ENCODE peak calls at places on chromosomes 12 and 14, in nine cellular contexts. L, D, Q, S, E, O, A, I and T are unnamed samples.

GRCh38 chr12:112314981-112315380 is 67.2 kb downstream of the HECTD4 start:
- DNase-seq in L (no peak), D (peak), Q (no peak), S (no peak), E (peak), O (no peak), A (no peak), I (no peak), T (no peak)

GRCh38 chr14:89750206-89750867 is 204.2 kb downstream of the EFCAB11 start:
- DNase-seq in L (no peak), D (no peak), Q (no peak), S (no peak), E (peak), O (peak), A (no peak), I (no peak), T (peak)

GRCh38 chr14:94964181-94964580 is 193.1 kb downstream of the DICER1 start:
- DNase-seq in L (no peak), D (no peak), Q (no peak), S (no peak), E (no peak), O (no peak), A (no peak), I (no peak), T (no peak)

GRCh38 chr12:116498471-116498870 is 60.7 kb upstream of the MAP1LC3B2 start:
- DNase-seq in L (no peak), D (no peak), Q (no peak), S (peak), E (no peak), O (no peak), A (no peak), I (no peak), T (peak)

GRCh38 chr14:99252443-99252939 is 19.5 kb downstream of the BCL11B start:
- DNase-seq in L (no peak), D (no peak), Q (no peak), S (no peak), E (no peak), O (no peak), A (no peak), I (no peak), T (no peak)

GRCh38 chr14:63323148-63323547 is 4.4 kb upstream of the GPHB5 start:
- DNase-seq in L (no peak), D (peak), Q (no peak), S (no peak), E (no peak), O (no peak), A (no peak), I (no peak), T (no peak)

GRCh38 chr12:105239304-105239703 is 3.3 kb upstream of the APPL2 start:
- DNase-seq in L (no peak), D (no peak), Q (no peak), S (no peak), E (no peak), O (no peak), A (no peak), I (no peak), T (no peak)

GRCh38 chr12:49979061-49979586 is 6.4 kb downstream of the AQP6 start:
- DNase-seq in L (no peak), D (no peak), Q (no peak), S (no peak), E (no peak), O (no peak), A (peak), I (no peak), T (no peak)

GRCh38 chr12:131980263-131980662 is 30.5 kb downstream of the EP400 start:
- DNase-seq in L (no peak), D (no peak), Q (no peak), S (no peak), E (peak), O (peak), A (no peak), I (no peak), T (peak)

GRCh38 chr14:69392481-69392880 is 5.6 kb downstream of the ERH start:
- DNase-seq in L (no peak), D (no peak), Q (no peak), S (no peak), E (no peak), O (no peak), A (no peak), I (no peak), T (no peak)

GRCh38 chr12:101792046-101792931 is 38.5 kb downstream of the GNPTAB start:
- DNase-seq in L (no peak), D (no peak), Q (no peak), S (no peak), E (peak), O (no peak), A (no peak), I (no peak), T (peak)

GRCh38 chr12:46617167-46617566 is 208.6 kb downstream of the SLC38A4 start:
- DNase-seq in L (peak), D (no peak), Q (peak), S (no peak), E (peak), O (peak), A (no peak), I (no peak), T (peak)

GRCh38 chr14:106210650-106211049 is 684.3 kb downstream of the TMEM121 start:
- DNase-seq in L (no peak), D (no peak), Q (no peak), S (no peak), E (no peak), O (no peak), A (no peak), I (no peak), T (no peak)

GRCh38 chr14:95321201-95321600 is 1.5 kb upstream of the CLMN start:
- DNase-seq in L (no peak), D (no peak), Q (no peak), S (no peak), E (no peak), O (no peak), A (no peak), I (no peak), T (no peak)

GRCh38 chr12:132825089-132825488 is 3.6 kb downstream of the GOLGA3 start:
- DNase-seq in L (no peak), D (no peak), Q (no peak), S (no peak), E (no peak), O (no peak), A (no peak), I (no peak), T (no peak)

GRCh38 chr14:34496679-34497513 is 34.9 kb upstream of the SPTSSA start:
- DNase-seq in L (no peak), D (peak), Q (peak), S (peak), E (peak), O (peak), A (no peak), I (peak), T (peak)

GRCh38 chr14:72812292-72812851 is 81.5 kb downstream of the DPF3 start:
- DNase-seq in L (no peak), D (peak), Q (peak), S (no peak), E (no peak), O (no peak), A (peak), I (peak), T (no peak)

GRCh38 chr14:80202888-80203562 is 8.3 kb downstream of the DIO2 start:
- DNase-seq in L (no peak), D (no peak), Q (no peak), S (peak), E (no peak), O (no peak), A (no peak), I (peak), T (no peak)

GRCh38 chr14:34252227-34252626 is 209.8 kb downstream of the SPTSSA start:
- DNase-seq in L (no peak), D (peak), Q (no peak), S (no peak), E (peak), O (no peak), A (no peak), I (no peak), T (no peak)

GRCh38 chr12:5318874-5319273 is 113.0 kb upstream of the NTF3 start:
- DNase-seq in L (no peak), D (peak), Q (no peak), S (no peak), E (peak), O (peak), A (no peak), I (no peak), T (peak)

GRCh38 chr12:6953417-6954315 is 2.5 kb downstream of the PTPN6 start:
- DNase-seq in L (peak), D (no peak), Q (no peak), S (peak), E (peak), O (no peak), A (no peak), I (no peak), T (no peak)

GRCh38 chr14:90599339-90599738 is 202.5 kb downstream of the CALM1 start:
- DNase-seq in L (no peak), D (no peak), Q (no peak), S (no peak), E (no peak), O (no peak), A (no peak), I (no peak), T (no peak)

GRCh38 chr12:1542599-1542998 is 51.8 kb downstream of the FBXL14 start:
- DNase-seq in L (no peak), D (no peak), Q (no peak), S (no peak), E (no peak), O (no peak), A (no peak), I (no peak), T (no peak)

GRCh38 chr12:1540690-1541089 is 53.7 kb downstream of the FBXL14 start:
- DNase-seq in L (no peak), D (peak), Q (no peak), S (no peak), E (no peak), O (no peak), A (no peak), I (no peak), T (peak)

GRCh38 chr12:1546931-1547640 is 47.3 kb downstream of the FBXL14 start:
- DNase-seq in L (no peak), D (no peak), Q (no peak), S (no peak), E (no peak), O (no peak), A (no peak), I (no peak), T (no peak)

DNA sequence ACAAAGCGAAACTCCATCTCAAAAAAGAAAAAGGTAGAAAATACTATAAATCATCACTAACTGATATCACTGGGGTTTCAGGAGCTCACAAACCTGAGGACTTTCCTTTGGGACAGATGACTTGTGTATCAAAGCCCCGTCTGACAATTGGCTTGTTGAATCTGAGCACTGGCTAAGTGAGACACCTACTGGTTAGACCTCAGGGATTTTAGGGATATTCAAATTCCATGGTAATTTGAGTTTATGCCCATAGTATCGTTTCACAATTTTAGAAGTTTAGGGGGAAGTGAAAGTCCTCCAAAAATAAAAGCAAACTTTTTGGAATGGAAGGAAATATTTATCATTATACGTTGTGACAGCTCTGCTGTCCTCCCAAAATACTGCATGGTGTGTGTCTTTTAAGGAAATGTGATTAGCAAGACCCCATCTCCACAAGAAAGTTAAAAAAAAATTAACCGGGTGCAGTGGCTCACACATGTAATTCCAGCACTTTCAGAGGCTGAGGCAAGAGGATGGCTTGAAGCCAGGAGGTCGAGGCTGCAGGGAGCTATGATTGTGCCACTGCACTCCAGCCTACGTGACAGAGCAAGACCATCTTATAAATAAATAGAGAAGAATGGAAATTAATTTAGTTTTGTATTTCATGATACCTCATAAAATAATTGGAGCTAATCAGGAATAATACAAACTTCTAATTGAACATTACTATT is 49.2 kb downstream of the FBXL14 start:
- DNase-seq in L (no peak), D (no peak), Q (no peak), S (peak), E (peak), O (peak), A (no peak), I (no peak), T (peak)
- TF ChIP-seq CTCF in L (no peak), D (peak), Q (no peak), S (peak), E (peak), O (peak), A (no peak), I (no peak), T (peak)

GRCh38 chr14:29857545-29857944 is 70.1 kb downstream of the PRKD1 start:
- DNase-seq in L (peak), D (no peak), Q (no peak), S (no peak), E (peak), O (no peak), A (no peak), I (no peak), T (no peak)
- H3K4me3 ChIP-seq in L (peak), D (no peak), Q (no peak), S (no peak), E (no peak), O (no peak), A (no peak), I (no peak), T (no peak)

DNA sequence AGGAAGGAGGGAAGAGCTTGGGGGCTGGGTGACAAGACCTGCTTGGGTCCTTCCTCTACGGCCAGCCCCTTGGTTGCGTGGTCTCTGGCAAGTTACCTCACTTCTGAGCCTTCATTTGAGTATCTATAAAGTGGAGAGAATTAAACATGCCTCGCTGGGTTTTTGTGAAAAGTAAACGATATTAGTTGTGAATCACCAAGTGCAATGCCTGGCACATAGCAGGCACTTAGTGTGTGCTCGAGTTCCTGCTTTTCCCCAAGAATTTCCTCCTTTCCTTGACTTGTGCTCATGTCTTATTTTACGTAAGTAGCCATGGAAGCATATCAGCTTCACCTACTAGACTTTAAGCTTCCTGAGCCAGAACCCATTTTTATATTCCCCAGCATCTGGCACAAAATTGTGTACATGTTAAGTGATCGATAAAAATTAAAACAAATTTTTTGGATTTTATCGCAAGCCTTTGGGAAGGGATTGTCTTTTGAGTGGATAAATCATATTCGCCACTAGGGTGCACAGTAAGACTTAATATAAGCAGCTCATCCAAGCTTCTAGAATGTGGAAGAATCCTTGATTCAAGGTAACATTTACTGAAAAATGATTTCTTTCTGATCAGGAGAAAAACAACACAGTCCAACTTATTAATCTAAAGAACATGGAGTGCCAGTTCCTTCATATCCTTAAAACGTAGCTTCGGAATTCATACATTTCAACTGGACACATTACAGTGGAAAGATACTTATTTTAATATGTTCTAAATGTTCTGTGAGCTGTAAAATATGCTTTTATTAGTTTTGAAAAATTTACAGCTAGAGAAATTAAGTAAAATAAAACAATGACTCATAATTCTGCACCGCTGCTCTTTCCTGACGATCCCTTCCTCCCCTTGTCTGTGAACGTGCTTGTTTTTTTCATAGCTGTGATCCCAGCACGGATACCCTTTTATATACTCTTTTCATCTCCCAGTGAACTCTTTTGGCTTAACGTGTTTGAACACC is 62.0 kb downstream of the SLC25A47 start:
- DNase-seq in L (no peak), D (peak), Q (no peak), S (peak), E (peak), O (peak), A (no peak), I (peak), T (peak)
- TF ChIP-seq CTCF in L (peak), D (peak), Q (peak), S (peak), E (peak), O (peak), A (peak), I (peak), T (peak)

DNA sequence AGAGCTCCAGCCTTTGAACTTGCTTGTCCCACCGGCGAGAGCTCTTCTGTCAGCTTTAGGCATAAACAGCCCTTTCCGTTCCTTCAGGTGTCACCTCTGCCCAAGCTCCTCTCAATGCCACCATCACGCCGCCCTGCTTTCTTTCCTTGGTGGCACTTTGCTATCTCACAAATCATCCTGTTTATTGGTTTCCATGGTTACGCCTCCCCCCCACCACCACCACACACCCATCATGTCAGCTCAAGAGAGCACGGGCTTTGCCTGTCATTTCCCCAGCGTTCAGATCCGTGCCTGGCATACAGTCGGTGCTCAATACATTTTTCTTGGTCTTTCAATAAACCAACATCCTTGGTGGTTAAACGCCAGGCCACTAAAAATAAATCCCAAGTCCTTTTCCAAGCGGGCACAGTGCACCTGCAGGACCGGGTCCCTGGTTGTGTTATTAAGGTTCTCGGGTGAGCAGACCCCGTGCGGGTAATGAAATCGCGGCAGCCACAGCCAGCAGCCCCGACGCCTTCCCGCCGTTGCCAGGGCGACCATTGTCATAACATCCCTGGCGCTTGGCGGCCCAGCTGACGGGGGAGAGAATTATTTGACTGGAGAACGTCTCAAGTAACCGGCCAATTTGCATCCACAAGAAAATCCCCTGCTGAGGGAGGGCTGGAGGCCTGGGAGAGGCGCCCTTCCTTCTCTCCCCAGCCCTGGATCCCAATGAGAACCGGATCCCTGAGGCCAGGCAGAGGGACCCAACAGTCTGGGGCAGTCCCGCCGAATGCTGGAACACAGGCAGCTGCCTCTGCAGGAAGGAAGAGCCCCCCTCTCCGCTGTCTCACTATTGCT is 92.9 kb downstream of the KSR2 start:
- DNase-seq in L (no peak), D (no peak), Q (no peak), S (peak), E (peak), O (peak), A (no peak), I (peak), T (no peak)
- H3K4me3 ChIP-seq in L (no peak), D (no peak), Q (no peak), S (no peak), E (no peak), O (no peak), A (peak), I (peak), T (no peak)

GRCh38 chr12:30515351-30515750 is 180.3 kb downstream of the IPO8 start:
- DNase-seq in L (no peak), D (no peak), Q (no peak), S (peak), E (peak), O (peak), A (no peak), I (peak), T (peak)
- TF ChIP-seq CTCF in L (no peak), D (no peak), Q (no peak), S (peak), E (peak), O (peak), A (no peak), I (peak), T (peak)

GRCh38 chr14:24292118-24292807 is 7.3 kb downstream of the DHRS1 start:
- DNase-seq in L (no peak), D (no peak), Q (no peak), S (no peak), E (no peak), O (no peak), A (no peak), I (no peak), T (no peak)
- H3K4me3 ChIP-seq in L (no peak), D (no peak), Q (no peak), S (no peak), E (no peak), O (no peak), A (no peak), I (no peak), T (no peak)

GRCh38 chr12:12405882-12406281 is 49.0 kb downstream of the BORCS5 start:
- DNase-seq in L (no peak), D (peak), Q (peak), S (no peak), E (no peak), O (no peak), A (no peak), I (no peak), T (peak)
- TF ChIP-seq CTCF in L (no peak), D (no peak), Q (no peak), S (no peak), E (no peak), O (no peak), A (no peak), I (no peak), T (no peak)

GRCh38 chr12:64746663-64747062 is 12.5 kb downstream of the GNS start:
- DNase-seq in L (no peak), D (peak), Q (no peak), S (no peak), E (peak), O (peak), A (no peak), I (no peak), T (peak)

GRCh38 chr12:64744422-64745258 is 14.6 kb downstream of the GNS start:
- DNase-seq in L (no peak), D (no peak), Q (no peak), S (no peak), E (peak), O (peak), A (no peak), I (no peak), T (peak)

GRCh38 chr12:64745259-64745807 is 13.9 kb downstream of the GNS start:
- DNase-seq in L (no peak), D (no peak), Q (no peak), S (no peak), E (no peak), O (no peak), A (no peak), I (no peak), T (no peak)

GRCh38 chr12:64739778-64740177 is 19.4 kb downstream of the GNS start:
- DNase-seq in L (no peak), D (peak), Q (no peak), S (no peak), E (no peak), O (no peak), A (no peak), I (no peak), T (no peak)

DNA sequence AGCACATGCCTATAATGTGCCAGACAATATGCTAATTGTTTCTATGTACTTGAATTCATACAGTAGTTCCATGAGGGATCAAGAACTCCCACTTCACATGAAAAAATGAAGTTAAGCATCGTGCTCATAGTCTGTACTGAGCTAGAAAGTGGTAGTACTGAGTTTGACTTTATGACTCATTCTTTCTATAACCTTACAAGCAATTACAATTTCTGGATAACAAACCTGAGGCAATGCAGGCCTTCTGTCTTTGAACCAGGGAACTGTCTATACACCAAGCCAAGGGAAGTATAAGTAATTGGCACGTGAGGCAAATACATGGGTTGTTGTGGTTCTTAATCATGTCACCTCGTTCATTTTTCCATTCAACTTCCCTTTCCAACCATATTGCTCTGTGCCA is 16.8 kb downstream of the GNS start:
- DNase-seq in L (no peak), D (no peak), Q (no peak), S (no peak), E (no peak), O (no peak), A (no peak), I (no peak), T (no peak)
- H3K4me3 ChIP-seq in L (no peak), D (no peak), Q (no peak), S (no peak), E (no peak), O (no peak), A (no peak), I (no peak), T (no peak)